ENCODE peak calls at places on chromosomes 4 and X, in four cellular contexts. E is fibroblast of mammary gland, F is lung, K is astrocyte of the spinal cord. S is an unnamed sample.

GRCh38 chr4:7186081-7186480 is 6.3 kb upstream of the SORCS2 start:
- DNase-seq in E (no peak), F (no peak), K (no peak), S (no peak)

GRCh38 chr4:111475001-111475400 is 670.3 kb upstream of the FAM241A start:
- DNase-seq in E (peak), F (no peak), K (peak), S (no peak)

GRCh38 chr4:149711588-149711987 is 104.1 kb downstream of the IQCM start:
- DNase-seq in E (no peak), F (no peak), K (no peak), S (no peak)

GRCh38 chr4:32000846-32001488 is 1280.8 kb downstream of the PCDH7 start:
- DNase-seq in E (no peak), F (no peak), K (no peak), S (no peak)

GRCh38 chr4:73870778-73871177 is 1.6 kb downstream of the CXCL1 start:
- DNase-seq in E (peak), F (no peak), K (no peak), S (no peak)

GRCh38 chrX:41518841-41519220 is 71.7 kb downstream of the NYX start:
- DNase-seq in E (peak), F (no peak), K (peak), S (no peak)

GRCh38 chr4:48017108-48017527 is 546 bp downstream of the NIPAL1 start:
- DNase-seq in E (peak), F (peak), K (peak), S (no peak)

GRCh38 chr4:159547645-159548308 is 444.9 kb downstream of the RAPGEF2 start:
- DNase-seq in E (peak), F (no peak), K (peak), S (no peak)

GRCh38 chr4:97911236-97911906 is 231.9 kb downstream of the STPG2 start:
- DNase-seq in E (no peak), F (no peak), K (no peak), S (no peak)

GRCh38 chr4:97912151-97912550 is 231.1 kb downstream of the STPG2 start:
- DNase-seq in E (no peak), F (no peak), K (no peak), S (no peak)

GRCh38 chr4:97910005-97910404 is 233.3 kb downstream of the STPG2 start:
- DNase-seq in E (no peak), F (no peak), K (no peak), S (no peak)
- TF ChIP-seq CTCF in E (no peak), F (no peak), K (no peak), S (no peak)

DNA sequence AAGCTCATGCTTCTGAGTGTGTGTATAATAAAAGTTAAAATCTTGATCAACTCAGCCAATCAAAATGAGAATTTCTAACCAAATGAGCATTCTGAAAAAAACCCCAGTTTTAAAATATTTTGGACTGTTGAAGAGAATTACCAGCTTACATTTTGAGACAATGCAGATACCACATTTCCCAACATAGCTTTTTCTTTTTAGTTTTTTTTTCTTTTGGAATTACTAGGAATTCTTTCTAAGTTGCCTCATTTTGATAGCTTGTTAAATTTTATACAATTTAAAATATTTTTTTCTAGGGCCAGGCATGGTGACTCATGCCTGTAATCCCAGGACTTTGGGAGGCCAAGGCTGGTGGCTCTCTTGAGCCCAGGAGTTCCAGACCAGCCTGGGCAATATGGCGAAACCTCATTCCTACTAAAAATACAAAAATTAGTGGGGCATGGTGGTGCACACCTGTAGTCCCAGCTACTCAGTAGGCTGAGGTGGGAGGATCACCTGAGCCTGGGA is 2.2 kb downstream of the RP2 start:
- DNase-seq in E (no peak), F (no peak), K (no peak), S (no peak)
- H3K4me3 ChIP-seq in E (no peak), F (no peak), K (no peak), S (no peak)

GRCh38 chr4:163251204-163251603 is 81.2 kb downstream of the NPY1R start:
- DNase-seq in E (no peak), F (no peak), K (no peak), S (no peak)
- TF ChIP-seq CTCF in E (no peak), F (no peak), K (no peak), S (no peak)

GRCh38 chrX:16577483-16578029 is 72.4 kb upstream of the S100G start:
- DNase-seq in E (no peak), F (no peak), K (no peak), S (no peak)
- H3K4me3 ChIP-seq in E (no peak), F (no peak), K (no peak), S (no peak)

GRCh38 chr4:60805500-60806313 is 394.4 kb upstream of the ADGRL3 start:
- DNase-seq in E (peak), F (no peak), K (peak), S (no peak)
- TF ChIP-seq CTCF in E (peak), F (peak), K (peak), S (peak)

GRCh38 chrX:1111543-1112300 is 100.7 kb downstream of the CRLF2 start:
- DNase-seq in E (no peak), F (no peak), K (no peak), S (no peak)
- H3K4me3 ChIP-seq in E (no peak), F (no peak), K (no peak), S (no peak)

DNA sequence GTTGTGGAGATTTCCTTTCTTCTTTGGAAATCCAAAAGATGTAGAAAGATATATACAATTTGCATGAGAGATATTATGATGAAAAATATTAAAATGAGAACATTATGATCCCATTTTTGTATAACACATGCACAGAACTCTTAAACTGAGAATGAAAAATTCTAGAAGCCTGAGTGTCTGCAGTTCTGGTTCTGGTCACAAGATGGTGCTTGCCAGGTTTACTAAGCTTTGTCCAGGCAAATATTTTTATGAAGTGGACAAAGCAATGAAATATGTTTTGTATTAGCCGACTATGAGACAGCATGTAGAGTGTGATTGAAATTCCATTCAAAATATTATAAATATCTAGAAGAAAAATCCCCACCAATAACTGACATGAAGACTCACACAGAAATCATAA is 2.2 kb downstream of the PWWP3B start:
- DNase-seq in E (peak), F (no peak), K (peak), S (no peak)
- TF ChIP-seq CTCF in E (peak), F (no peak), K (peak), S (no peak)

DNA sequence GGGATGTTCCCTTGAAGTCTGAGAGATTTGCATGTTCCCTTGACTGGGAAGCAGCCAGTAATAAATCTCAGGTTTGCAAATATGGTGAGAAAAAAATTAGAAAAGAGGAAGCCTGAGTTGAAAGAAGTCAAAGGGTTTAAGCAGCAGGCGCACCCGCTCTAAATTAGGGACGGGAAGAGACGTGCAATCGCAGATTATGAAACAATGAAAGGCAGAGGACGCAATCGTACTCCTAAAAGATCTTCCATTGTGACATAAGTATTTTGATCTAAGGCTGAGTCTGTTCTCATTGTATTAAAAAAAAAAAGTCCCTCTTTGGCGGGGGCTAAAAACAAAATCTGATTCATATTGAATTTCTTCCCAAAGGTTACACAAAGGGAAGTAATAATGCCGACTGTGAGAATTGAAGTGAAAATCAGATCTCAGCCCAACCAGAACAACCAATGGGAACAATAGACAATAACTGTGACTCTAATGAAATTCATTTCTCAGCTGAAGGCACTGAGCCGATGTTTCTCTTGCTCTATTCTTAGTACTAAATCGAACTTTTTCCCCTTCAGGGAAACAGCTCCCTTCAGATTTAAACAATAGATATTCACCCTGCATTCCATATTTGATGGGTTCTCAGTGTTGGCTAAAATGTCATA is 28.3 kb downstream of the SAT1 start:
- DNase-seq in E (peak), F (no peak), K (no peak), S (no peak)
- H3K4me3 ChIP-seq in E (no peak), F (no peak), K (no peak), S (no peak)

DNA sequence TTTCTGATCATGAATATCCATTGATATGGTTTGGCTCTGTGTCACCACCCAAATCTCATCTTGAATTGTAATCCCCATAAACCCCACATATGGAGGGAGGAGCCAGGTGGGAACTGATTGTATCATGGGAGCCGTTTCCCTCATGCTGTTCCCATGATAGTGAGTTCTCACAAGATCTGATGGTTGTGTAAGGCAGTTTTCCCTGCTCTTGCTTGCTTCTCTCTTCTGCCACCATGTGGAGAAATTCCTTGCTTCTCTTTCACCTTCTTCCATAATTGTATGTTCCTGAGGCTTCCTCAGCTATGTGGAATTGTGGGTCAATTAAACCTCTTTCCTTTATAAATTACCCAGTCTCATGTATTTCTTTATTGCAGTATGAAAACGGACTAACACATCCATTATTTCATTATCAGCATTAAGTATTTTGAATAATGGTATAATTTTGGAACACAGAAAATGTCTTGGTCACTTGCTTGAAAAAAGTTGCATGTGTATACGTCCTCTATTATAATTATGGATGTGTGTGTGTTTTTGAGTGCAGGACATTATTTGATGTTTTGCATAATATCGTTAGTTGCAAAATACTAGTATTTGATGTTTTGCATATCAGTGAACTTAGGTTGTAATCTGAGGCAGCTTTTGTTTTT is 334.6 kb downstream of the PCDH10 start:
- DNase-seq in E (peak), F (no peak), K (peak), S (no peak)
- TF ChIP-seq CTCF in E (no peak), F (no peak), K (peak), S (peak)

GRCh38 chr4:87017580-87018061 is 82.8 kb downstream of the AFF1 start:
- DNase-seq in E (peak), F (no peak), K (peak), S (peak)
- H3K4me3 ChIP-seq in E (no peak), F (no peak), K (no peak), S (no peak)

S was measured in AG04449.